ENCODE peak calls at places on chromosomes 5 and 9, in nine cellular contexts. U, Z, K, R, G, X, J, L and I are unnamed samples.

GRCh38 chr5:75277463-75277862 is 40.8 kb upstream of the ANKRD31 start:
- DNase-seq in U (no peak), Z (no peak), K (no peak), R (no peak), G (no peak), X (no peak), J (no peak), L (no peak), I (no peak)

GRCh38 chr9:124420991-124421543 is 5.8 kb upstream of the PSMB7 start:
- DNase-seq in U (no peak), Z (no peak), K (no peak), R (no peak), G (no peak), X (no peak), J (no peak), L (no peak), I (no peak)

GRCh38 chr5:73867344-73868335 is 241.6 kb downstream of the ARHGEF28 start:
- DNase-seq in U (no peak), Z (peak; percentile 3), K (no peak), R (no peak), G (no peak), X (no peak), J (no peak), L (no peak), I (no peak)

GRCh38 chr9:34010979-34011378 is 37.7 kb downstream of the UBAP2 start:
- DNase-seq in U (no peak), Z (no peak), K (peak; percentile 12), R (no peak), G (no peak), X (no peak), J (no peak), L (no peak), I (peak; percentile 16)

GRCh38 chr9:136803551-136804508 is 3.9 kb upstream of the RABL6 start:
- DNase-seq in U (no peak), Z (no peak), K (no peak), R (no peak), G (no peak), X (no peak), J (no peak), L (no peak), I (no peak)

GRCh38 chr9:101201626-101202025 is 173.1 kb downstream of the PLPPR1 start:
- DNase-seq in U (no peak), Z (peak; percentile 62), K (no peak), R (no peak), G (no peak), X (no peak), J (no peak), L (no peak), I (no peak)

GRCh38 chr9:89923961-89924504 is 319.2 kb downstream of the GADD45G start:
- DNase-seq in U (peak; percentile 32), Z (no peak), K (no peak), R (no peak), G (no peak), X (peak; percentile 36), J (no peak), L (no peak), I (no peak)

GRCh38 chr9:132498811-132499210 is 83.6 kb upstream of the BARHL1 start:
- DNase-seq in U (no peak), Z (no peak), K (no peak), R (no peak), G (no peak), X (no peak), J (no peak), L (no peak), I (no peak)

GRCh38 chr9:8869812-8870211 is 1070.2 kb upstream of the DMAC1 start:
- DNase-seq in U (no peak), Z (no peak), K (no peak), R (no peak), G (no peak), X (no peak), J (no peak), L (no peak), I (no peak)

GRCh38 chr5:95621839-95622629 is 2.1 kb downstream of the GPR150 start:
- DNase-seq in U (no peak), Z (no peak), K (peak; percentile 60), R (no peak), G (peak; percentile 34), X (no peak), J (no peak), L (no peak), I (no peak)

GRCh38 chr5:113047234-113047633 is 70.6 kb downstream of the DCP2 start:
- DNase-seq in U (no peak), Z (no peak), K (no peak), R (peak; percentile 34), G (no peak), X (peak; percentile 54), J (no peak), L (no peak), I (no peak)